ENCODE peak calls at places on chromosomes 6 and 20, in six cellular contexts. H is cardiac fibroblast, Q is endodermal cell, W is fibroblast of mammary gland, E is psoas muscle, R is suprapubic skin. N is an unnamed sample.

GRCh38 chr6:152669894-152670293 is 27.8 kb upstream of the MYCT1 start:
- DNase-seq in H (peak; percentile 55), Q (no peak), W (peak; percentile 51), E (no peak), R (no peak), N (peak; percentile 68)

GRCh38 chr6:167797079-167797870 is 29.4 kb upstream of the AFDN start:
- DNase-seq in H (no peak), Q (no peak), W (no peak), E (no peak), R (no peak), N (no peak)

GRCh38 chr20:34017610-34018009 is 23.9 kb downstream of the RALY start:
- DNase-seq in H (peak; percentile 31), Q (no peak), W (peak; percentile 94), E (no peak), R (no peak), N (peak; percentile 46)

GRCh38 chr6:116217069-116217468 is 36.8 kb downstream of the TSPYL4 start:
- DNase-seq in H (peak; percentile 65), Q (no peak), W (peak; percentile 54), E (no peak), R (no peak), N (peak; percentile 72)

GRCh38 chr20:12289476-12289875 is 371.8 kb downstream of the BTBD3 start:
- DNase-seq in H (no peak), Q (no peak), W (no peak), E (no peak), R (no peak), N (no peak)

GRCh38 chr6:117226778-117227177 is 38.6 kb upstream of the VGLL2 start:
- DNase-seq in H (no peak), Q (no peak), W (no peak), E (no peak), R (no peak), N (no peak)

GRCh38 chr20:10339609-10340008 is 94.4 kb downstream of the MKKS start:
- DNase-seq in H (no peak), Q (no peak), W (no peak), E (no peak), R (no peak), N (no peak)

GRCh38 chr6:106513813-106514212 is 115.5 kb downstream of the RTN4IP1 start:
- DNase-seq in H (no peak), Q (no peak), W (peak; percentile 62), E (no peak), R (no peak), N (no peak)

GRCh38 chr20:31569163-31570020 is 35.7 kb upstream of the ID1 start:
- DNase-seq in H (peak; percentile 67), Q (peak; percentile 90), W (peak; percentile 59), E (peak; percentile 61), R (no peak), N (peak; percentile 57)

GRCh38 chr20:32697608-32698007 is 23.9 kb upstream of the C20orf203 start:
- DNase-seq in H (no peak), Q (no peak), W (no peak), E (no peak), R (no peak), N (no peak)

GRCh38 chr6:56749632-56750151 is 107.0 kb upstream of the DST start:
- DNase-seq in H (peak; percentile 46), Q (no peak), W (peak; percentile 86), E (no peak), R (no peak), N (peak; percentile 69)

GRCh38 chr6:51892339-51892738 is 195.1 kb downstream of the PKHD1 start:
- DNase-seq in H (no peak), Q (no peak), W (no peak), E (no peak), R (no peak), N (no peak)

GRCh38 chr6:132853059-132853458 is 38.7 kb downstream of the RPS12 start:
- DNase-seq in H (no peak), Q (no peak), W (no peak), E (no peak), R (no peak), N (no peak)

GRCh38 chr6:43278524-43279078 is 19.5 kb upstream of the SLC22A7 start:
- DNase-seq in H (no peak), Q (no peak), W (peak; percentile 8), E (no peak), R (no peak), N (no peak)

GRCh38 chr20:58747400-58747672 is 54.7 kb downstream of the NPEPL1 start:
- DNase-seq in H (no peak), Q (peak; percentile 34), W (no peak), E (no peak), R (no peak), N (no peak)

GRCh38 chr20:51507357-51508036 is 35.0 kb downstream of the NFATC2 start:
- DNase-seq in H (no peak), Q (no peak), W (no peak), E (no peak), R (no peak), N (no peak)

GRCh38 chr6:18343741-18344140 is 43.4 kb upstream of the RNF144B start:
- DNase-seq in H (peak; percentile 14), Q (no peak), W (peak; percentile 82), E (no peak), R (no peak), N (peak; percentile 67)

GRCh38 chr6:3755637-3756515 is 4.4 kb upstream of the PXDC1 start:
- DNase-seq in H (no peak), Q (peak; percentile 60), W (no peak), E (no peak), R (no peak), N (no peak)

GRCh38 chr6:79604583-79605037 is 26.5 kb upstream of the SH3BGRL2 start:
- DNase-seq in H (no peak), Q (no peak), W (peak; percentile 31), E (no peak), R (no peak), N (peak; percentile 33)

GRCh38 chr6:129507846-129508245 is 202.1 kb downstream of the ARHGAP18 start:
- DNase-seq in H (no peak), Q (no peak), W (no peak), E (no peak), R (no peak), N (no peak)

GRCh38 chr20:44028341-44028715 is 113.7 kb downstream of the TOX2 start:
- DNase-seq in H (no peak), Q (no peak), W (peak; percentile 29), E (no peak), R (no peak), N (no peak)

GRCh38 chr6:52141596-52141995 is 44.6 kb upstream of the IL17A start:
- DNase-seq in H (no peak), Q (no peak), W (no peak), E (no peak), R (no peak), N (no peak)

GRCh38 chr6:134295953-134296553 is 21.9 kb downstream of the SGK1 start:
- DNase-seq in H (peak; percentile 99), Q (no peak), W (peak; percentile 99), E (peak; percentile 25), R (no peak), N (peak; percentile 100)

GRCh38 chr6:100283288-100283687 is 181.4 kb downstream of the SIM1 start:
- DNase-seq in H (peak; percentile 40), Q (peak; percentile 74), W (peak; percentile 59), E (no peak), R (no peak), N (peak; percentile 62)

GRCh38 chr6:149642829-149643580 is 5.5 kb downstream of the KATNA1 start:
- DNase-seq in H (peak; percentile 47), Q (no peak), W (peak; percentile 42), E (no peak), R (no peak), N (peak; percentile 43)

GRCh38 chr20:4607287-4607713 is 114.4 kb upstream of the PRND start:
- DNase-seq in H (peak; percentile 81), Q (peak; percentile 82), W (peak; percentile 75), E (no peak), R (no peak), N (peak; percentile 81)

GRCh38 chr6:5325173-5325572 is 63.9 kb downstream of the FARS2 start:
- DNase-seq in H (no peak), Q (no peak), W (no peak), E (no peak), R (no peak), N (no peak)

GRCh38 chr20:57397693-57398108 is 6.5 kb downstream of the RBM38 start:
- DNase-seq in H (no peak), Q (no peak), W (no peak), E (peak; percentile 22), R (no peak), N (no peak)
- H3K4me3 ChIP-seq in H (no peak overlapping the region), Q (no peak overlapping the region), W (no peak overlapping the region), E (peak overlapping the region; percentile 77), R (no peak overlapping the region), N (no peak overlapping the region)

DNA sequence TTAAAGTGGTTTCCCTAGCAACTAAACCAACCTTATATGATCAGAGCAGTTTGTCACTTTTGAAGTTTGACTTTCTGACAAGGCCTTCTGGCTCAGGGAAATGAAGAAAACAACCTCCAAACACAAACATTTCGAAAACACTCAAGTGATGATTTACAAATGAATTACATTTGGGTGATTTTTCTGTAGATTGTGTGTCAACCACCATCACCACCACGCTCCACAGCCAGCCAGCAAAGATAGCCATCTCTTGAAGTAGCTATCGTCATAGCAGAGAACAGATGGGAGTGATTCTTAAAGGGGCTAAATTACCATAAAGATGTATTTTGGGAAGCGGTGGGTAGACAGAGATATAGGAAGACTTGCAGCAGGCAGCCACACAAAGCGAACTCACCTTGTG is 16.4 kb upstream of the MLIP start:
- DNase-seq in H (no peak), Q (no peak), W (no peak), E (no peak), R (no peak), N (no peak)
- H3K4me3 ChIP-seq in H (no peak overlapping the region), Q (no peak overlapping the region), W (no peak overlapping the region), E (no peak overlapping the region), R (no peak overlapping the region), N (no peak overlapping the region)

DNA sequence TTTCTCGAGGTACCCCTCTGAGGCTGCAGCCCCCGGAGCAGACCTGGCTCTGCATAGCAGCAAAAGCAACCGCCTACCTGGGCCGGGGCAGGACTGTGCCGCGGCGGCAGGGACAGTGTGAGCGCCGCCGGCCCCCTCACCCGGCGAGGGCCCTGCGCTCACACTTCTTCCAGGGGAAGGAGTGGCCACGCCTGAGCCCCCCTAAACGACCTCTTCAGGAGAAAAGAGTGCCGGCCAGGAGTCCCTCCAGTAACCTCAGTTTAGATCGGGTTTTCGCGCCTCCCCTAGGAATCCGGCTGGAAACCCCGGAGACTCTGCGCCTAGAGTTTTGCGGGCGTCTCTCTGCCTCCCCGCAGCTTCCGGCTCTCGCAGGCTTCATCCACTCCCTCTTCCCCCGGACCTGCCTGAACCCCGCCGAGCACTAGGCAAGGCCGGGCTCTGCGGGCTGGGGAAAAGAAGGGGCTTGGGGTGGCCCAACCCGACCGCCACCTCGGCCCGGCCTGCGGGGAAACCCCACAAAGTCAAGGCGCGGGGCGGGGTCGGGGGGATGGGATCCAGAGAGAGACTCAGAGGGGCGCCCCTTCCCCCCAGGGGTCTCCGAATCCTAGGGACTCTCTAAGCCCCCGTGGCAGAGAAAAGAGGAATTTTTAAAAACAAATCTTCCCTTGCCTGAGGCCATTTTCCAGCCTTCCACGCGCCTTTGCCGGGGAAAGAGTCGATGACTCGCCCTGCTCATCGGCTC is 558 bp downstream of the LINC00237 start:
- DNase-seq in H (no peak), Q (peak; percentile 75), W (no peak), E (peak; percentile 14), R (no peak), N (no peak)
- H3K4me3 ChIP-seq in H (no peak overlapping the region), Q (peak overlapping the region; percentile 67), W (no peak overlapping the region), E (peak overlapping the region; percentile 47), R (peak overlapping the region; percentile 30), N (no peak overlapping the region)

DNA sequence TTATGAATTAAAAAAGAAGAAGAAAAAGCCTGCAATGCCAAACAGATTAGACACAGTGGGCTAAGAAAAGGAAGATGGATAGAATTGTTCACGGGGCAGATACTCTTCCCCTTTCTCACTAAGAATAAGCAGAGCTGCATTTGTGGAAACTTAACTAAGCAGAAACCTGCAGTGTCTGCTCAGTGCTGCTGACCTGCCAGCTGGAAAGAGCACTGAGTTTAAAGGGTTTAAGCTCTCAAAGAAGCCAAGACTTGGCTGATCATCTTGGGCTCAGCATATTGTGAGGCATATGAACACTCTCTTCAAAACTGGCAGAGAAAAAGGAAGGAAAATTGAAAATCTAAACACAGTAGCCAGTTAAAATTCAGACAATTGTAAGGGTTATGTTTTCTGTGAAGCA is 711.1 kb upstream of the EPHA7 start:
- DNase-seq in H (no peak), Q (peak; percentile 50), W (no peak), E (no peak), R (no peak), N (no peak)
- H3K4me3 ChIP-seq in H (no peak overlapping the region), Q (no peak overlapping the region), W (no peak overlapping the region), E (no peak overlapping the region), R (no peak overlapping the region), N (no peak overlapping the region)

N was measured in fibroblast of pulmonary artery.